ENCODE peak calls at places on chromosomes 16 and 17, in six cellular contexts. L is endodermal cell, G is endothelial cell of umbilical vein, U is neural progenitor cell, K is right atrium auricular region, S is mucosa of descending colon. H is an unnamed sample.
A peak's percentile ranks its signal among the peaks of the same experiment; 100 is the strongest.

GRCh38 chr17:76449126-76449525 is 3.8 kb downstream of the UBE2O start:
- DNase-seq in L (no peak), G (no peak), U (no peak), K (no peak), S (no peak), H (no peak)

GRCh38 chr17:64780096-64781012 is 118.2 kb upstream of the SMURF2 start:
- DNase-seq in L (peak; percentile 98), G (peak; percentile 49), U (peak; percentile 89), K (no peak), S (peak; percentile 92), H (peak; percentile 45)

GRCh38 chr17:80068301-80069160 is 32.1 kb downstream of the CCDC40 start:
- DNase-seq in L (no peak), G (peak; percentile 64), U (no peak), K (peak; percentile 69), S (no peak), H (peak; percentile 16)

GRCh38 chr16:85421338-85422123 is 191.6 kb upstream of the GSE1 start:
- DNase-seq in L (no peak), G (no peak), U (no peak), K (no peak), S (peak; percentile 41), H (no peak)

GRCh38 chr17:7831233-7831632 is 2.8 kb upstream of the KDM6B start:
- DNase-seq in L (no peak), G (no peak), U (no peak), K (no peak), S (no peak), H (no peak)

GRCh38 chr17:80924111-80924806 is 67.4 kb upstream of the CHMP6 start:
- DNase-seq in L (no peak), G (no peak), U (no peak), K (no peak), S (no peak), H (no peak)

GRCh38 chr17:50052241-50052788 is 3.6 kb upstream of the ITGA3 start:
- DNase-seq in L (peak; percentile 67), G (no peak), U (no peak), K (no peak), S (no peak), H (no peak)

GRCh38 chr16:57938936-57939871 is 31.7 kb downstream of the CNGB1 start:
- DNase-seq in L (peak; percentile 68), G (peak; percentile 9), U (no peak), K (peak; percentile 69), S (peak; percentile 61), H (peak; percentile 53)

GRCh38 chr16:31334934-31335333 is 20.0 kb upstream of the ITGAX start:
- DNase-seq in L (no peak), G (no peak), U (no peak), K (no peak), S (no peak), H (no peak)

GRCh38 chr17:75088902-75089417 is 1.2 kb downstream of the SLC16A5 start:
- DNase-seq in L (peak; percentile 92), G (peak; percentile 69), U (no peak), K (no peak), S (no peak), H (no peak)

DNA sequence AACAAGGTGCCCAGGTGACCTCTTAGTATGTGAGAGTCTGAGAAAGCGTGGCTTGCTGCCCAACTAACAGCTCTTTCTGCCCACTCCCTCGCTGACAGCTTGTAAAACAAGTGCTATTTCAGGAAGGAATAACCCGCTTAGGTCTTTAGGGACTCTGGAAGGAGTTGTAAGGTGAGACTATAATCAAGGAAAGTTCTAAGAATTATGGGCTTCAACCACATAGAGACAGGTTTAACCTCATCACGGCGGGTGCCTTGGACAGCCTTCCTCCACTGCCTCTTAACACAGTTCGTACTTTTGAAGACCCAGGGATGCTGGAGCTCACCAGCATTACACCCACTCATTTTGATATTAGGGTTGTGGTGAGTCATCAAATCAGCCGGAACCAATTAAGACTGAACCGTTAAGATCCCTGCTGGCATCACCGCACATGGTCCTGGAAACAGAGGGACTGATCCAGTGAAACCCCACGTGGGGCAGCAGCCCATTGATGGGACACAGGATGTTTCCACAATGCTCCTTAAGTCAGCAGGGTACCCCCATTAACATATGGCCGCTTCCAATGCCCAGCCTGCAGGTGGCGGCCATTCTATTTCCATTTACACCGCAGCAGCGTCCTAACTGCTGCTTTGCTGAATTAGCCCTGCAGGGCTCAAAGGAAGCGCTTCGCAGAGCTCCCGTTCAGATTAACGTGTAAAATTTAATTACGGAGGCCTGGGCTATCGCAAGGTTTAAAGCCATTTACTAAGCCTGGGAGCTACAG is 176.6 kb upstream of the SDK2 start:
- DNase-seq in L (peak; percentile 90), G (no peak), U (peak; percentile 86), K (no peak), S (peak; percentile 51), H (no peak)
- TF ChIP-seq CTCF in L (peak; percentile 72), G (no peak), U (peak; percentile 57), K (no peak), S (no peak), H (no peak)

GRCh38 chr17:21284319-21285163 is at the start of gene MAP2K3:
- DNase-seq in L (peak; percentile 100), G (peak; percentile 99), U (peak; percentile 100), K (peak; percentile 100), S (peak; percentile 99), H (peak; percentile 97)
- H3K4me1 ChIP-seq in L (peaks cover 13% of the 10 kb centered on the region), G (peaks cover 48% of the 10 kb centered on the region), U (peaks cover 20% of the 10 kb centered on the region), K (peaks cover 69% of the 10 kb centered on the region), S (peaks cover 35% of the 10 kb centered on the region), H (peaks cover 45% of the 10 kb centered on the region)

GRCh38 chr16:80366023-80366422 is 174.8 kb upstream of the DYNLRB2 start:
- DNase-seq in L (no peak), G (no peak), U (no peak), K (no peak), S (no peak), H (peak; percentile 36)

GRCh38 chr16:80367037-80367658 is 173.6 kb upstream of the DYNLRB2 start:
- DNase-seq in L (no peak), G (no peak), U (no peak), K (no peak), S (no peak), H (no peak)

GRCh38 chr16:80369138-80369537 is 171.7 kb upstream of the DYNLRB2 start:
- DNase-seq in L (no peak), G (no peak), U (no peak), K (no peak), S (no peak), H (no peak)

GRCh38 chr16:80372341-80372740 is 168.5 kb upstream of the DYNLRB2 start:
- DNase-seq in L (no peak), G (no peak), U (peak; percentile 77), K (no peak), S (no peak), H (no peak)

DNA sequence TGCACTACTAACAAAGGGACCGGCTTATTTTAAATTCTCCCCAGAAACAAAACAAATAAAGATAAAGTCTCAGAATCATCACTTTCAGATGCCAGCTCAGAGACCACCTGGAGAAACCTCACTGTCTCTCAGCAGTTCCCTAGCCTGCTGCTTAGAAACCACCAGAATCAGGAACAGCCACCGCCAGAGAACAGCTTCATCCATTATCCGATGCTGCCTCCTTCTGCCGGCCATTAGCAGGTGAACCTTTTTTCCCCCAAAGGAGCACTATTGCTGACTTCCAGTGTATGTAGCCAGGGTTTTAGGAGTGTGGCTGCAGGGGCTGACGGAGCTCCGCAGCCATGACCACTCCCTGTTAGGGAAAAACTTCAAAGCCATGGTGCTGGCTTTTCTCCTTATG is 171.2 kb upstream of the DYNLRB2 start:
- DNase-seq in L (peak; percentile 84), G (peak; percentile 37), U (peak; percentile 84), K (peak; percentile 63), S (peak; percentile 64), H (peak; percentile 39)
- TF ChIP-seq CTCF in L (peak; percentile 85), G (peak; percentile 48), U (peak; percentile 86), K (no peak), S (no peak), H (peak; percentile 70)

GRCh38 chr16:88479795-88480760 is 27.0 kb downstream of the ZFPM1 start:
- DNase-seq in L (no peak), G (no peak), U (no peak), K (no peak), S (no peak), H (no peak)
- H3K4me1 ChIP-seq in L (peaks cover 5% of the 10 kb centered on the region), G (no peaks in the 10 kb centered on the region), U (peaks cover 19% of the 10 kb centered on the region), K (peaks cover 39% of the 10 kb centered on the region), S (no peaks in the 10 kb centered on the region), H (no peaks in the 10 kb centered on the region)

DNA sequence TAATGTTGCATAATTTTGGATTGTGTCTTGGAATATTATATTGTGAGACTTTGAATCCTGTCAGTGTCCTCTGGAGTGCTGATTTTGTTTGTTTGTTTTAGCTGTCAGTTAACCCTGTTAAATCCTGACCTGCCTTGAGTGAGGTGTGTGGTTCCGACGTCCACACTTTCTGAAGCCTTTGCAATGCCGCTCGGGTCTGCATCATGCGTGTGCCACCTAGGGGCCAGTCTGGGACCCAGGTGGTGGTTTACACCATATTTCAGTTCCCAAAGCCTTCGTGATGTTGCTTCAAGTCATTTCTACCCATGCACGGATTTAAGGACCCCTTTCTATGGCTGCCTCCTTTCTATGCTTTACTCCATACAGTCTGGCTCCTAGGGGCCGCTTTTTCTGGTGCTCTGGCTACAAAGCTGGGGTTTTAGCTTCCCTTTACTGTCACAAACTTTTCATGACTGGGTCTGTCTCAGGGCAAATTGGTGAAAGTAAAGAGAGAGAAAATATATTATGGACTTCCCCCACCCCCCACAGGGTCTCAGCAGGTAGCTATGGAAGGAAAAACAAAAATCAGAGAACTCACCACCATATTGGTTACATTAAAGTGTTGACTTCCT is 11.4 kb upstream of the OR4D1 start:
- DNase-seq in L (peak; percentile 74), G (no peak), U (peak; percentile 57), K (no peak), S (no peak), H (no peak)
- TF ChIP-seq CTCF in L (peak; percentile 76), G (peak; percentile 49), U (peak; percentile 56), K (no peak), S (no peak), H (peak; percentile 52)

DNA sequence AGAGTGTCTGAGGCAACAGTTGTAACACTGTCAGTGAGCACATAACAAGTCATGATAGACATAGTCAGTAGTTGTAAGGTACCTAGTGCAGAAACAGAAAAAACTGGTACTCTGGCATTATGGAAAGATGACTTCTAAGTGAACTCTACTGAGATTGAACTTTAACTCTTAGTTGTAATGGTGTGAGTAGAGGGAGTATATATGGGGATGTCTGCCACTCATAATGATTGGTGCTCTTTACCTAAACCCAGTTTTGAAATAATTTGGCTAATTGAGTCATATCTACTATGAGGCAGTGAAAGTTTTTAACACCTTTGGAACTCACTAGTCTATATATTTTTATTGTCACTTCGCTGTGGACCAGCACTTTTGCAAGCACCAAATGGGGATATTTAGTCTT is 6.6 kb downstream of the NLK start:
- DNase-seq in L (no peak), G (no peak), U (no peak), K (no peak), S (no peak), H (no peak)
- H3K4me1 ChIP-seq in L (peaks cover 23% of the 10 kb centered on the region), G (peaks cover 12% of the 10 kb centered on the region), U (peaks cover 57% of the 10 kb centered on the region), K (peaks cover 77% of the 10 kb centered on the region), S (peaks cover 12% of the 10 kb centered on the region), H (no peaks in the 10 kb centered on the region)

GRCh38 chr16:81996664-81997529 is 14.4 kb downstream of the SDR42E1 start:
- DNase-seq in L (peak; percentile 69), G (peak; percentile 90), U (peak; percentile 22), K (no peak), S (no peak), H (peak; percentile 38)
- TF ChIP-seq CTCF in L (peak; percentile 71), G (peak; percentile 34), U (peak; percentile 27), K (no peak), S (no peak), H (peak; percentile 50)

H was measured in mammary epithelial cell.